ENCODE peak calls at places on chromosomes 2 and 18, in five cellular contexts. E, H, Q, M and S are unnamed samples.

GRCh38 chr18:8499810-8500663 is 109.2 kb upstream of the RAB12 start:
- DNase-seq in H (no peak), E (no peak), Q (no peak), M (no peak), S (no peak)

GRCh38 chr2:27955762-27956161 is 65.2 kb downstream of the BABAM2 start:
- DNase-seq in M (no peak), H (no peak), Q (no peak), E (no peak), S (no peak)

GRCh38 chr2:158099716-158100115 is 2.0 kb upstream of the UPP2 start:
- DNase-seq in H (no peak), E (no peak), M (no peak), Q (no peak), S (no peak)

GRCh38 chr2:61220768-61221167 is 58.8 kb downstream of the C2orf74 start:
- DNase-seq in H (no peak), M (no peak), Q (no peak), E (no peak), S (no peak)

GRCh38 chr2:240958366-240959213 is 39.8 kb upstream of the SNED1 start:
- DNase-seq in M (no peak), H (no peak), Q (no peak), E (no peak), S (no peak)

GRCh38 chr2:196544906-196545433 is 94.5 kb upstream of the CCDC150 start:
- DNase-seq in H (no peak), E (no peak), M (no peak), Q (no peak), S (no peak)

GRCh38 chr18:48787523-48788151 is 163.1 kb downstream of the SMAD7 start:
- DNase-seq in M (no peak), Q (no peak), E (no peak), H (no peak), S (no peak)

GRCh38 chr2:240170354-240170735 is 29.9 kb upstream of the OTOS start:
- DNase-seq in M (no peak), H (no peak), E (no peak), Q (no peak), S (no peak)

GRCh38 chr2:38788306-38788705 is 10.3 kb downstream of the GEMIN6 start:
- DNase-seq in H (no peak), Q (no peak), E (no peak), M (no peak), S (no peak)

GRCh38 chr2:164145093-164145987 is 409.5 kb upstream of the FIGN start:
- DNase-seq in E (no peak), M (no peak), H (no peak), Q (no peak), S (no peak)

GRCh38 chr2:18262601-18263000 is 297.9 kb downstream of the RDH14 start:
- DNase-seq in Q (no peak), E (no peak), M (no peak), H (no peak), S (no peak)

GRCh38 chr18:3540805-3541548 is 91.0 kb downstream of the TGIF1 start:
- DNase-seq in E (no peak), H (no peak), M (no peak), Q (no peak), S (no peak)

GRCh38 chr2:23592061-23592685 is 207.2 kb downstream of the KLHL29 start:
- DNase-seq in Q (no peak), H (no peak), E (no peak), M (no peak), S (no peak)